ENCODE peak calls at places on chromosome 11, in ten cellular contexts. W, S, G, A, D, L, Q, X, Z and U are unnamed samples.

GRCh38 chr11:69892986-69893555 is 73.9 kb upstream of the FGF3 start:
- DNase-seq in L (no peak), G (peak; percentile 59), Z (peak; percentile 80), Q (peak; percentile 53), X (peak; percentile 36), W (no peak), D (no peak), S (no peak), A (no peak), U (no peak)

GRCh38 chr11:45455536-45455935 is 169.4 kb upstream of the SYT13 start:
- DNase-seq in X (no peak), Z (no peak), L (no peak), W (no peak), S (no peak), G (peak; percentile 36), Q (no peak), D (no peak), A (no peak), U (no peak)

GRCh38 chr11:68825603-68826002 is 16.1 kb downstream of the CPT1A start:
- DNase-seq in G (peak; percentile 84), L (no peak), D (peak; percentile 18), X (no peak), W (no peak), A (peak; percentile 86), S (no peak), Q (peak; percentile 73), Z (peak; percentile 82), U (no peak)

GRCh38 chr11:122209619-122210377 is 93.8 kb upstream of the BLID start:
- DNase-seq in Z (peak; percentile 38), X (no peak), A (no peak), L (peak; percentile 69), Q (no peak), W (peak; percentile 90), D (no peak), S (peak; percentile 78), G (no peak), U (peak; percentile 94)

GRCh38 chr11:73271936-73272679 is at the start of gene P2RY6:
- DNase-seq in A (peak; percentile 73), L (no peak), W (no peak), D (no peak), Z (no peak), X (peak; percentile 62), S (peak; percentile 29), G (no peak), Q (peak; percentile 67), U (no peak)

GRCh38 chr11:32259641-32260081 is 168.8 kb downstream of the RCN1 start:
- DNase-seq in Q (peak; percentile 68), W (peak; percentile 26), D (no peak), A (no peak), L (no peak), Z (peak; percentile 58), S (peak; percentile 87), G (no peak), X (peak; percentile 73), U (peak; percentile 40)

GRCh38 chr11:33761471-33761870 is 12.8 kb downstream of the FBXO3 start:
- DNase-seq in Q (no peak), W (no peak), A (no peak), D (no peak), Z (no peak), G (no peak), X (no peak), L (no peak), S (no peak), U (no peak)

GRCh38 chr11:75208444-75208843 is 32.1 kb upstream of the TPBGL start:
- DNase-seq in X (no peak), G (no peak), S (no peak), Z (no peak), L (no peak), Q (peak; percentile 56), D (no peak), A (no peak), W (no peak), U (no peak)

GRCh38 chr11:61075891-61076290 is 26.4 kb upstream of the CD5 start:
- DNase-seq in Z (peak; percentile 38), X (no peak), A (no peak), S (no peak), G (no peak), Q (no peak), D (peak; percentile 67), W (no peak), L (no peak), U (peak; percentile 71)

GRCh38 chr11:32052218-32052617 is 38.7 kb upstream of the RCN1 start:
- DNase-seq in D (peak; percentile 71), A (peak; percentile 73), L (peak; percentile 15), S (peak; percentile 93), X (no peak), G (no peak), Z (peak; percentile 68), Q (no peak), W (peak; percentile 59), U (peak; percentile 64)

GRCh38 chr11:45036010-45036409 is 85.3 kb upstream of the TP53I11 start:
- DNase-seq in W (no peak), L (no peak), Q (no peak), X (no peak), S (no peak), Z (no peak), G (no peak), A (no peak), D (no peak), U (no peak)

GRCh38 chr11:66450610-66451009 is 12.0 kb upstream of the MRPL11 start:
- DNase-seq in S (no peak), G (no peak), Q (no peak), L (no peak), D (no peak), W (no peak), A (no peak), Z (no peak), X (no peak), U (no peak)

GRCh38 chr11:103525069-103525468 is 415.8 kb downstream of the DYNC2H1 start:
- DNase-seq in S (peak; percentile 17), Z (no peak), L (no peak), Q (no peak), D (no peak), G (no peak), A (no peak), X (no peak), W (no peak), U (peak; percentile 81)

GRCh38 chr11:44257338-44258189 is 52.4 kb downstream of the ALX4 start:
- DNase-seq in D (no peak), A (no peak), G (no peak), Z (no peak), W (no peak), X (no peak), L (no peak), S (no peak), Q (no peak), U (no peak)

GRCh38 chr11:78216021-78216420 is 27.3 kb downstream of the USP35 start:
- DNase-seq in A (peak; percentile 17), Z (no peak), D (no peak), W (no peak), X (no peak), Q (no peak), L (no peak), G (peak; percentile 47), S (no peak), U (no peak)

GRCh38 chr11:125442946-125443345 is 53.1 kb downstream of the FEZ1 start:
- DNase-seq in Q (no peak), W (no peak), X (no peak), Z (no peak), S (no peak), L (no peak), G (no peak), D (no peak), A (no peak), U (no peak)
- H3K4me3 ChIP-seq in Q (no peak overlapping the region), W (no peak overlapping the region), X (no peak overlapping the region), Z (no peak overlapping the region), S (no peak overlapping the region), L (no peak overlapping the region), G (no peak overlapping the region), D (no peak overlapping the region), A (no peak overlapping the region), U (no peak overlapping the region)

GRCh38 chr11:11937433-11937832 is 71.0 kb downstream of the DKK3 start:
- DNase-seq in D (no peak), Z (no peak), W (no peak), S (no peak), Q (no peak), G (no peak), A (no peak), L (no peak), X (no peak), U (no peak)
- H3K36me3 ChIP-seq in D (peaks cover 26% of the 10 kb centered on the region), Z (no peaks in the 10 kb centered on the region), W (no peaks in the 10 kb centered on the region), S (peaks cover 49% of the 10 kb centered on the region), Q (peaks cover 89% of the 10 kb centered on the region), G (peaks cover 93% of the 10 kb centered on the region), A (peaks cover 90% of the 10 kb centered on the region), L (no peaks in the 10 kb centered on the region), X (peaks cover 88% of the 10 kb centered on the region), U (peaks cover 24% of the 10 kb centered on the region)

GRCh38 chr11:57513446-57513795 is 2.1 kb downstream of the SLC43A1 start:
- DNase-seq in L (no peak), W (no peak), S (no peak), D (no peak), Q (no peak), A (no peak), X (no peak), G (no peak), Z (no peak), U (no peak)

GRCh38 chr11:57513911-57514537 is 1.5 kb downstream of the SLC43A1 start:
- DNase-seq in Q (peak; percentile 76), A (peak; percentile 87), G (peak; percentile 86), L (no peak), X (peak; percentile 63), S (peak; percentile 62), D (peak; percentile 63), Z (peak; percentile 63), W (peak; percentile 46), U (no peak)

GRCh38 chr11:57516061-57516443 is 550 bp upstream of the SLC43A1 start:
- DNase-seq in W (no peak), Z (no peak), A (no peak), G (no peak), L (no peak), S (no peak), Q (no peak), D (no peak), X (no peak), U (no peak)

GRCh38 chr11:57514538-57515331 is 767 bp downstream of the SLC43A1 start:
- DNase-seq in A (peak; percentile 81), Z (peak; percentile 75), Q (peak; percentile 82), D (peak; percentile 50), W (peak; percentile 73), S (peak; percentile 43), L (peak; percentile 49), X (peak; percentile 78), G (peak; percentile 91), U (peak; percentile 16)

GRCh38 chr11:57515332-57516060 is at the start of gene SLC43A1:
- DNase-seq in Q (peak; percentile 79), W (peak; percentile 68), X (peak; percentile 68), Z (peak; percentile 63), G (peak; percentile 85), A (peak; percentile 72), L (peak; percentile 43), S (peak; percentile 69), D (peak; percentile 59), U (peak; percentile 47)
- TF ChIP-seq CTCF in Q (no peak), W (no peak), X (no peak), Z (no peak), G (no peak), A (no peak), L (no peak), S (peak; percentile 16), D (no peak), U (no peak)

DNA sequence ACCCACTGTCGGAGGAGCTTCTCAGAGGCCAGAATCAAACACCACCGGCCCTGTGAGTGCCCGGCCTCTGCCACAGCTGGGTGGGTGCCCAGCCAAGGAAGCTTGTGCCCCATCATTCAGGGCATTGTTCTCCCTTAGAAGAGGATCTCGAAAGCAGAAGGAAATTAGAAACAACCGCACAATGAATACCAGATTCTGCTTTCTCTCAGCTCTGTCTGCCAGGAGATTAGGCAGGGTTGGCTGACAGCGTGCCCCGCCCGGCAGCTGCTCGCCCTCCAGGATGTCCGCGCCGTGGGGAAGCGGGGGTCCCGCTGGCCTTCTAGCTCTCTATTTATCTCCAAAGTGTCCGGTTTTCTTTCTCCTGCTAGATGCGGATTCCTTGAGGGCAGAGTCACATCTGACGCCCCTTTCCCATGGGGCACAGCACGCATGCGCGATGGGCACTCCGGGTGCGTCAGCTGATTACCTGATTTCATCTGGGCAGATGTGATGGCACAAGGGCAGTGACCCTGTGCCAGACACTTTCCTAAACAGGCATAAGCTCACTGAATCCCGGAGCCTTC is 25.5 kb downstream of the SCGB1A1 start:
- DNase-seq in Q (peak; percentile 83), D (peak; percentile 41), X (peak; percentile 69), A (peak; percentile 78), L (peak; percentile 59), Z (peak; percentile 47), S (peak; percentile 87), G (peak; percentile 85), W (peak; percentile 77), U (peak; percentile 57)
- H3K4me3 ChIP-seq in Q (peak overlapping the region; percentile 50), D (no peak overlapping the region), X (peak overlapping the region; percentile 49), A (no peak overlapping the region), L (peak overlapping the region; percentile 41), Z (no peak overlapping the region), S (peak overlapping the region; percentile 41), G (peak overlapping the region; percentile 68), W (peak overlapping the region; percentile 17), U (peak overlapping the region; percentile 47)